ENCODE peak calls at places on chromosome 4, in nine cellular contexts. One of them, this sample, is unnamed.

GRCh38 chr4:147518846-147519767 is 38.2 kb downstream of the EDNRA start:
- DNase-seq in lower lobe of right lung: peak; percentile 51
- DNase-seq in neural progenitor cell: peak; percentile 77
- DNase-seq in testis: peak; percentile 82
- DNase-seq in sigmoid colon: no peak
- DNase-seq in lung: peak; percentile 41
- DNase-seq in heart right ventricle: peak; percentile 29
- DNase-seq in endodermal cell: peak; percentile 84
- DNase-seq in PC-3: peak; percentile 74
- DNase-seq in this sample: no peak

GRCh38 chr4:189090174-189090814 is 850.4 kb upstream of the FRG1 start:
- DNase-seq in testis: no peak
- DNase-seq in endodermal cell: peak; percentile 66
- DNase-seq in neural progenitor cell: peak; percentile 66
- DNase-seq in sigmoid colon: no peak
- DNase-seq in PC-3: peak; percentile 25
- DNase-seq in heart right ventricle: no peak
- DNase-seq in lower lobe of right lung: no peak
- DNase-seq in lung: no peak
- DNase-seq in this sample: no peak

GRCh38 chr4:5378002-5378401 is 326.7 kb downstream of the STK32B start:
- DNase-seq in lower lobe of right lung: no peak
- DNase-seq in PC-3: peak; percentile 45
- DNase-seq in endodermal cell: no peak
- DNase-seq in neural progenitor cell: peak; percentile 15
- DNase-seq in lung: no peak
- DNase-seq in heart right ventricle: no peak
- DNase-seq in testis: no peak
- DNase-seq in sigmoid colon: no peak
- DNase-seq in this sample: no peak

GRCh38 chr4:142480244-142480643 is 365.9 kb downstream of the INPP4B start:
- DNase-seq in sigmoid colon: no peak
- DNase-seq in PC-3: peak; percentile 83
- DNase-seq in lung: no peak
- DNase-seq in heart right ventricle: no peak
- DNase-seq in testis: no peak
- DNase-seq in lower lobe of right lung: no peak
- DNase-seq in neural progenitor cell: no peak
- DNase-seq in endodermal cell: no peak
- DNase-seq in this sample: no peak

GRCh38 chr4:20272411-20272872 is 20.7 kb downstream of the SLIT2 start:
- DNase-seq in endodermal cell: no peak
- DNase-seq in testis: no peak
- DNase-seq in PC-3: peak; percentile 88
- DNase-seq in heart right ventricle: no peak
- DNase-seq in sigmoid colon: no peak
- DNase-seq in lung: no peak
- DNase-seq in neural progenitor cell: no peak
- DNase-seq in lower lobe of right lung: no peak
- DNase-seq in this sample: no peak

GRCh38 chr4:71827811-71828210 is 43.9 kb upstream of the GC start:
- DNase-seq in PC-3: no peak
- DNase-seq in sigmoid colon: no peak
- DNase-seq in lower lobe of right lung: no peak
- DNase-seq in lung: no peak
- DNase-seq in heart right ventricle: no peak
- DNase-seq in neural progenitor cell: no peak
- DNase-seq in endodermal cell: peak; percentile 54
- DNase-seq in testis: no peak
- DNase-seq in this sample: no peak

GRCh38 chr4:127162741-127163140 is 470.0 kb upstream of the INTU start:
- DNase-seq in lung: no peak
- DNase-seq in neural progenitor cell: no peak
- DNase-seq in sigmoid colon: no peak
- DNase-seq in testis: no peak
- DNase-seq in heart right ventricle: no peak
- DNase-seq in endodermal cell: no peak
- DNase-seq in lower lobe of right lung: no peak
- DNase-seq in PC-3: no peak
- DNase-seq in this sample: no peak

GRCh38 chr4:63528592-63528991 is 880.7 kb downstream of the TECRL start:
- DNase-seq in neural progenitor cell: no peak
- DNase-seq in lower lobe of right lung: no peak
- DNase-seq in testis: no peak
- DNase-seq in endodermal cell: no peak
- DNase-seq in PC-3: peak; percentile 48
- DNase-seq in lung: no peak
- DNase-seq in heart right ventricle: no peak
- DNase-seq in sigmoid colon: no peak
- DNase-seq in this sample: no peak

GRCh38 chr4:70895846-70896435 is 6.2 kb upstream of the MOB1B start:
- DNase-seq in testis: no peak
- DNase-seq in sigmoid colon: no peak
- DNase-seq in PC-3: no peak
- DNase-seq in lower lobe of right lung: no peak
- DNase-seq in endodermal cell: no peak
- DNase-seq in lung: no peak
- DNase-seq in heart right ventricle: peak; percentile 23
- DNase-seq in neural progenitor cell: no peak
- DNase-seq in this sample: no peak

GRCh38 chr4:183437452-183437851 is 7.0 kb upstream of the CDKN2AIP start:
- DNase-seq in neural progenitor cell: no peak
- DNase-seq in heart right ventricle: no peak
- DNase-seq in endodermal cell: no peak
- DNase-seq in sigmoid colon: no peak
- DNase-seq in testis: no peak
- DNase-seq in lower lobe of right lung: no peak
- DNase-seq in PC-3: no peak
- DNase-seq in lung: no peak
- DNase-seq in this sample: no peak

GRCh38 chr4:122882830-122883229 is 39.6 kb downstream of the NUDT6 start:
- DNase-seq in PC-3: no peak
- DNase-seq in testis: no peak
- DNase-seq in lung: no peak
- DNase-seq in lower lobe of right lung: no peak
- DNase-seq in neural progenitor cell: no peak
- DNase-seq in sigmoid colon: no peak
- DNase-seq in endodermal cell: no peak
- DNase-seq in heart right ventricle: no peak
- DNase-seq in this sample: no peak

GRCh38 chr4:168812806-168813205 is 197.2 kb downstream of the CBR4 start:
- DNase-seq in sigmoid colon: no peak
- DNase-seq in neural progenitor cell: peak; percentile 56
- DNase-seq in PC-3: no peak
- DNase-seq in heart right ventricle: no peak
- DNase-seq in lung: no peak
- DNase-seq in testis: no peak
- DNase-seq in lower lobe of right lung: no peak
- DNase-seq in endodermal cell: no peak
- DNase-seq in this sample: no peak

GRCh38 chr4:164779811-164780216 is 25.9 kb downstream of the SMIM31 start:
- DNase-seq in PC-3: peak; percentile 48
- DNase-seq in lung: no peak
- DNase-seq in sigmoid colon: no peak
- DNase-seq in neural progenitor cell: peak; percentile 68
- DNase-seq in endodermal cell: peak; percentile 85
- DNase-seq in lower lobe of right lung: no peak
- DNase-seq in testis: peak; percentile 45
- DNase-seq in heart right ventricle: no peak
- DNase-seq in this sample: no peak

GRCh38 chr4:53635697-53636483 is 44.6 kb upstream of the LNX1 start:
- DNase-seq in lung: no peak
- DNase-seq in PC-3: no peak
- DNase-seq in neural progenitor cell: no peak
- DNase-seq in testis: no peak
- DNase-seq in lower lobe of right lung: no peak
- DNase-seq in endodermal cell: no peak
- DNase-seq in heart right ventricle: no peak
- DNase-seq in sigmoid colon: no peak
- DNase-seq in this sample: no peak

GRCh38 chr4:8217246-8217511 is 18.1 kb downstream of the SH3TC1 start:
- DNase-seq in testis: no peak
- DNase-seq in sigmoid colon: no peak
- DNase-seq in neural progenitor cell: no peak
- DNase-seq in PC-3: no peak
- DNase-seq in endodermal cell: no peak
- DNase-seq in heart right ventricle: no peak
- DNase-seq in lung: no peak
- DNase-seq in lower lobe of right lung: no peak
- DNase-seq in this sample: no peak

DNA sequence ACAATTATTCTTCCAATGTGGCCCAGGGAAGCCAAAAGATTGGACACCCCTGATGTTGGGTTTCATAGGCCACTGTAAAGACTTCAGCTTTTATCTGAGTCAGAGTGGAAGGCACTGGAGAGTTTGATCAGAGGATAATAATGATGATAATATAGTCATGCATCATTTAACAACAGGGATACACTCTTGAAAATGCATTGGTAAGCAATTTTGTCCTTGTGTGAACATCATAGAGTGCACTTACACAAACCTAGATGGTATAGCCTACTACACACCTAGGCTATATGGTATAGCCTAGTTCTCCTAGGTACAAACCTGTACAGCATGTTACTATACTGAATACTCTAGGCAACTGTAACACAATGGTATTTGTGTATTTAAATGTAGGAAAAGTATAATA is 70.5 kb downstream of the COQ2 start:
- DNase-seq in neural progenitor cell: no peak
- DNase-seq in endodermal cell: no peak
- DNase-seq in sigmoid colon: no peak
- DNase-seq in testis: no peak
- DNase-seq in lung: no peak
- DNase-seq in heart right ventricle: no peak
- DNase-seq in PC-3: no peak
- DNase-seq in lower lobe of right lung: no peak
- DNase-seq in this sample: no peak
- H3K4me1 ChIP-seq in neural progenitor cell: no peaks in the 10 kb centered on the region
- H3K4me1 ChIP-seq in endodermal cell: no peaks in the 10 kb centered on the region
- H3K4me1 ChIP-seq in sigmoid colon: no peaks in the 10 kb centered on the region
- H3K4me1 ChIP-seq in testis: no peaks in the 10 kb centered on the region
- H3K4me1 ChIP-seq in lung: no peaks in the 10 kb centered on the region
- H3K4me1 ChIP-seq in heart right ventricle: no peaks in the 10 kb centered on the region
- H3K4me1 ChIP-seq in PC-3: no peaks in the 10 kb centered on the region
- H3K4me1 ChIP-seq in lower lobe of right lung: peaks cover 24% of the 10 kb centered on the region
- H3K4me1 ChIP-seq in this sample: peaks cover 84% of the 10 kb centered on the region

GRCh38 chr4:153651041-153651960 is 32.8 kb upstream of the TLR2 start:
- DNase-seq in PC-3: peak; percentile 28
- DNase-seq in heart right ventricle: peak; percentile 50
- DNase-seq in sigmoid colon: peak; percentile 80
- DNase-seq in lung: peak; percentile 59
- DNase-seq in neural progenitor cell: no peak
- DNase-seq in lower lobe of right lung: peak; percentile 87
- DNase-seq in testis: peak; percentile 35
- DNase-seq in endodermal cell: no peak
- DNase-seq in this sample: peak; percentile 64

GRCh38 chr4:153651961-153652784 is 31.9 kb upstream of the TLR2 start:
- DNase-seq in lung: no peak
- DNase-seq in neural progenitor cell: no peak
- DNase-seq in PC-3: peak; percentile 77
- DNase-seq in testis: peak; percentile 23
- DNase-seq in heart right ventricle: no peak
- DNase-seq in lower lobe of right lung: no peak
- DNase-seq in sigmoid colon: no peak
- DNase-seq in endodermal cell: no peak
- DNase-seq in this sample: no peak

GRCh38 chr4:153645183-153645582 is 38.9 kb upstream of the TLR2 start:
- DNase-seq in lower lobe of right lung: no peak
- DNase-seq in testis: no peak
- DNase-seq in lung: no peak
- DNase-seq in sigmoid colon: no peak
- DNase-seq in PC-3: no peak
- DNase-seq in neural progenitor cell: no peak
- DNase-seq in endodermal cell: no peak
- DNase-seq in heart right ventricle: no peak
- DNase-seq in this sample: no peak

GRCh38 chr4:153647975-153648374 is 36.1 kb upstream of the TLR2 start:
- DNase-seq in neural progenitor cell: no peak
- DNase-seq in heart right ventricle: no peak
- DNase-seq in lung: no peak
- DNase-seq in lower lobe of right lung: no peak
- DNase-seq in sigmoid colon: no peak
- DNase-seq in endodermal cell: no peak
- DNase-seq in PC-3: no peak
- DNase-seq in testis: no peak
- DNase-seq in this sample: no peak

GRCh38 chr4:153649572-153649991 is 34.5 kb upstream of the TLR2 start:
- DNase-seq in testis: no peak
- DNase-seq in PC-3: peak; percentile 62
- DNase-seq in neural progenitor cell: peak; percentile 67
- DNase-seq in heart right ventricle: no peak
- DNase-seq in lower lobe of right lung: no peak
- DNase-seq in endodermal cell: no peak
- DNase-seq in sigmoid colon: no peak
- DNase-seq in lung: no peak
- DNase-seq in this sample: no peak
- TF ChIP-seq CTCF in testis: peak; percentile 21
- TF ChIP-seq CTCF in PC-3: peak; percentile 48
- TF ChIP-seq CTCF in neural progenitor cell: peak; percentile 67
- TF ChIP-seq CTCF in heart right ventricle: no peak
- TF ChIP-seq CTCF in lower lobe of right lung: no peak
- TF ChIP-seq CTCF in endodermal cell: peak; percentile 78
- TF ChIP-seq CTCF in sigmoid colon: no peak
- TF ChIP-seq CTCF in lung: no peak
- TF ChIP-seq CTCF in this sample: no peak

DNA sequence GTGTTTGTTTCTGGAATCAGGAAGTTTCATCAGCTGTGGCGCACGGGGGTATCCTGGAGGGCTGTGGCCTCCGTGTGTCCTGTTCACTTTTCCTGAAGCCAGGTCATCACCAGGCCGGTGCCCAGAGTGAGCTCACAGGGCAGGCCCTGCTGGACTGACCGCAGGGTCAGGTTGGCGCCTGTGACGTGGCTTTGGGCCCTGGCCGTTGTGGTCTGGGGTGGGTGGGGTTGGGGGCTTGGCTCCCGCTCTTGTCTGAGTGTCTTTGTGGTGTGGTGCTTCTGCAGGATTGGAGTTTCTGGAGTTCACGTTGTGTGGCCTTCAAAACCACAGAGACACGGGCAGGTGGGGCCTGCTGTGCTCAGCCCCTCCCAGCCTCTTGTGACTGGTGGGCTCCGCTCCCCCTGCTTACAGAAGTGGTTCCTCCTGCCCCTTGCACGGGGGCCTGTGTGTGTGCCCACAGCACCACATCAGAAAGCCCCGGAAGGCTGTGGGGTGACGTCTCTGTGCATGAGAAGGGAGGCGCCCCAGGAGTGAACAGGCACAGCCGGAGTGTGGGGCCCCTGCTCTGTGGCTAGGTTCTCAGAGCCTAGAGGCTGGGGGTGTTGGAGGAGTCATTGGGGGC is 9.5 kb downstream of the RGS12 start:
- DNase-seq in PC-3: no peak
- DNase-seq in endodermal cell: peak; percentile 28
- DNase-seq in sigmoid colon: peak; percentile 57
- DNase-seq in neural progenitor cell: no peak
- DNase-seq in lower lobe of right lung: no peak
- DNase-seq in testis: no peak
- DNase-seq in lung: no peak
- DNase-seq in heart right ventricle: no peak
- DNase-seq in this sample: peak; percentile 90
- H3K4me1 ChIP-seq in PC-3: no peaks in the 10 kb centered on the region
- H3K4me1 ChIP-seq in endodermal cell: peaks cover 13% of the 10 kb centered on the region
- H3K4me1 ChIP-seq in sigmoid colon: peaks cover 26% of the 10 kb centered on the region
- H3K4me1 ChIP-seq in neural progenitor cell: peaks cover 65% of the 10 kb centered on the region
- H3K4me1 ChIP-seq in lower lobe of right lung: peaks cover 56% of the 10 kb centered on the region
- H3K4me1 ChIP-seq in testis: peaks cover 20% of the 10 kb centered on the region
- H3K4me1 ChIP-seq in lung: peaks cover 44% of the 10 kb centered on the region
- H3K4me1 ChIP-seq in heart right ventricle: peaks cover 46% of the 10 kb centered on the region
- H3K4me1 ChIP-seq in this sample: peaks cover 59% of the 10 kb centered on the region

GRCh38 chr4:152735302-152735917 is 44.1 kb downstream of the TIGD4 start:
- DNase-seq in testis: no peak
- DNase-seq in lower lobe of right lung: no peak
- DNase-seq in heart right ventricle: no peak
- DNase-seq in neural progenitor cell: peak; percentile 5
- DNase-seq in lung: no peak
- DNase-seq in PC-3: peak; percentile 61
- DNase-seq in sigmoid colon: no peak
- DNase-seq in endodermal cell: no peak
- DNase-seq in this sample: no peak
- TF ChIP-seq CTCF in testis: peak; percentile 36
- TF ChIP-seq CTCF in lower lobe of right lung: peak; percentile 51
- TF ChIP-seq CTCF in heart right ventricle: peak; percentile 55
- TF ChIP-seq CTCF in neural progenitor cell: peak; percentile 70
- TF ChIP-seq CTCF in lung: peak; percentile 16
- TF ChIP-seq CTCF in PC-3: peak; percentile 70
- TF ChIP-seq CTCF in sigmoid colon: no peak
- TF ChIP-seq CTCF in endodermal cell: peak; percentile 82
- TF ChIP-seq CTCF in this sample: peak; percentile 37

This sample was measured in CD8-positive, alpha-beta T cell.